ENCODE peak calls at places on chromosomes 16 and 17, in four cellular contexts. One of them, this sample, is unnamed. For H3K4me1, the result is how much of the 10 kb centered on the place peaks cover.

GRCh38 chr17:45775148-45775547 is 9.0 kb upstream of the CRHR1 start:
- DNase-seq in body of pancreas: peak
- DNase-seq in CD8-positive, alpha-beta T cell: no peak
- DNase-seq in heart right ventricle: no peak
- DNase-seq in this sample: no peak

GRCh38 chr17:41733348-41734138 is 900 bp downstream of the HAP1 start:
- DNase-seq in CD8-positive, alpha-beta T cell: no peak
- DNase-seq in body of pancreas: no peak
- DNase-seq in heart right ventricle: no peak
- DNase-seq in this sample: no peak

GRCh38 chr17:49528966-49529365 is 33.9 kb downstream of the NGFR start:
- DNase-seq in CD8-positive, alpha-beta T cell: no peak
- DNase-seq in heart right ventricle: no peak
- DNase-seq in body of pancreas: no peak
- DNase-seq in this sample: no peak

GRCh38 chr17:37848690-37849616 is 75.3 kb upstream of the TBC1D3K start:
- DNase-seq in body of pancreas: no peak
- DNase-seq in CD8-positive, alpha-beta T cell: no peak
- DNase-seq in heart right ventricle: no peak
- DNase-seq in this sample: no peak

GRCh38 chr17:13428611-13429042 is 173.1 kb downstream of the HS3ST3A1 start:
- DNase-seq in body of pancreas: no peak
- DNase-seq in CD8-positive, alpha-beta T cell: no peak
- DNase-seq in heart right ventricle: no peak
- DNase-seq in this sample: no peak

GRCh38 chr17:58081641-58082340 is 1.4 kb upstream of the DYNLL2 start:
- DNase-seq in CD8-positive, alpha-beta T cell: no peak
- DNase-seq in body of pancreas: no peak
- DNase-seq in heart right ventricle: no peak
- DNase-seq in this sample: no peak

GRCh38 chr16:49158029-49158642 is 123.5 kb downstream of the CBLN1 start:
- DNase-seq in CD8-positive, alpha-beta T cell: no peak
- DNase-seq in body of pancreas: peak
- DNase-seq in heart right ventricle: peak
- DNase-seq in this sample: no peak

GRCh38 chr16:30652005-30652296 is 1.2 kb downstream of the PRR14 start:
- DNase-seq in heart right ventricle: no peak
- DNase-seq in CD8-positive, alpha-beta T cell: no peak
- DNase-seq in body of pancreas: no peak
- DNase-seq in this sample: no peak

GRCh38 chr17:53039981-53040380 is 782.7 kb upstream of the KIF2B start:
- DNase-seq in heart right ventricle: no peak
- DNase-seq in body of pancreas: no peak
- DNase-seq in CD8-positive, alpha-beta T cell: no peak
- DNase-seq in this sample: no peak

GRCh38 chr17:82922646-82923045 is 82.8 kb upstream of the ZNF750 start:
- DNase-seq in heart right ventricle: no peak
- DNase-seq in CD8-positive, alpha-beta T cell: no peak
- DNase-seq in body of pancreas: peak
- DNase-seq in this sample: no peak

GRCh38 chr16:12661656-12662172 is 142.0 kb downstream of the CPPED1 start:
- DNase-seq in heart right ventricle: peak
- DNase-seq in CD8-positive, alpha-beta T cell: no peak
- DNase-seq in body of pancreas: peak
- DNase-seq in this sample: no peak

GRCh38 chr17:78133971-78134898 is 3.7 kb downstream of the TMC8 start:
- DNase-seq in heart right ventricle: no peak
- DNase-seq in CD8-positive, alpha-beta T cell: peak
- DNase-seq in body of pancreas: peak
- DNase-seq in this sample: no peak

GRCh38 chr16:31519746-31520145 is 8.0 kb upstream of the AHSP start:
- DNase-seq in body of pancreas: no peak
- DNase-seq in heart right ventricle: no peak
- DNase-seq in CD8-positive, alpha-beta T cell: no peak
- DNase-seq in this sample: no peak

GRCh38 chr16:86375841-86376240 is 134.5 kb upstream of the FOXF1 start:
- DNase-seq in body of pancreas: no peak
- DNase-seq in heart right ventricle: no peak
- DNase-seq in CD8-positive, alpha-beta T cell: no peak
- DNase-seq in this sample: no peak

GRCh38 chr17:55089955-55090573 is 121.5 kb downstream of the STXBP4 start:
- DNase-seq in CD8-positive, alpha-beta T cell: no peak
- DNase-seq in heart right ventricle: no peak
- DNase-seq in body of pancreas: no peak
- DNase-seq in this sample: no peak

GRCh38 chr16:87323727-87324410 is 6.7 kb upstream of the C16orf95 start:
- DNase-seq in heart right ventricle: no peak
- DNase-seq in CD8-positive, alpha-beta T cell: no peak
- DNase-seq in body of pancreas: no peak
- DNase-seq in this sample: no peak

GRCh38 chr16:81562174-81562849 is 117.7 kb downstream of the CMIP start:
- DNase-seq in CD8-positive, alpha-beta T cell: no peak
- DNase-seq in heart right ventricle: no peak
- DNase-seq in body of pancreas: peak
- DNase-seq in this sample: no peak

GRCh38 chr16:32116080-32116479 is 137.0 kb upstream of the TP53TG3D start:
- DNase-seq in CD8-positive, alpha-beta T cell: no peak
- DNase-seq in body of pancreas: peak
- DNase-seq in heart right ventricle: no peak
- DNase-seq in this sample: no peak

GRCh38 chr16:71754652-71755051 is 30.2 kb upstream of the PHLPP2 start:
- DNase-seq in heart right ventricle: no peak
- DNase-seq in CD8-positive, alpha-beta T cell: no peak
- DNase-seq in body of pancreas: no peak
- DNase-seq in this sample: no peak

GRCh38 chr17:69141802-69142472 is at the start of gene ABCA6:
- DNase-seq in heart right ventricle: no peak
- DNase-seq in body of pancreas: no peak
- DNase-seq in CD8-positive, alpha-beta T cell: no peak
- DNase-seq in this sample: no peak

GRCh38 chr17:51802544-51802943 is 356.0 kb downstream of the CA10 start:
- DNase-seq in body of pancreas: no peak
- DNase-seq in heart right ventricle: no peak
- DNase-seq in CD8-positive, alpha-beta T cell: no peak
- DNase-seq in this sample: no peak

GRCh38 chr17:43892672-43892975 is 14.7 kb downstream of the MPP2 start:
- DNase-seq in body of pancreas: no peak
- DNase-seq in heart right ventricle: no peak
- DNase-seq in CD8-positive, alpha-beta T cell: no peak
- DNase-seq in this sample: no peak

GRCh38 chr17:27408891-27409290 is 47.4 kb upstream of the KSR1 start:
- DNase-seq in body of pancreas: no peak
- DNase-seq in heart right ventricle: no peak
- DNase-seq in CD8-positive, alpha-beta T cell: no peak
- DNase-seq in this sample: no peak

GRCh38 chr17:47279062-47279801 is 25.6 kb downstream of the ITGB3 start:
- DNase-seq in body of pancreas: peak
- DNase-seq in heart right ventricle: peak
- DNase-seq in CD8-positive, alpha-beta T cell: no peak
- DNase-seq in this sample: no peak

GRCh38 chr17:8386841-8387240 is 3.8 kb upstream of the RPL26 start:
- DNase-seq in body of pancreas: no peak
- DNase-seq in CD8-positive, alpha-beta T cell: no peak
- DNase-seq in heart right ventricle: no peak
- DNase-seq in this sample: no peak

GRCh38 chr17:70636517-70637133 is 467.3 kb downstream of the KCNJ2 start:
- DNase-seq in CD8-positive, alpha-beta T cell: no peak
- DNase-seq in heart right ventricle: peak
- DNase-seq in body of pancreas: peak
- DNase-seq in this sample: no peak

GRCh38 chr17:42459256-42459982 is 741 bp downstream of the ATP6V0A1 start:
- DNase-seq in heart right ventricle: peak
- DNase-seq in CD8-positive, alpha-beta T cell: no peak
- DNase-seq in body of pancreas: peak
- DNase-seq in this sample: no peak

GRCh38 chr17:70780031-70780430 is 610.7 kb downstream of the KCNJ2 start:
- DNase-seq in body of pancreas: no peak
- DNase-seq in heart right ventricle: no peak
- DNase-seq in CD8-positive, alpha-beta T cell: no peak
- DNase-seq in this sample: no peak

GRCh38 chr16:51119576-51120288 is 31.3 kb downstream of the SALL1 start:
- DNase-seq in body of pancreas: no peak
- DNase-seq in CD8-positive, alpha-beta T cell: no peak
- DNase-seq in heart right ventricle: no peak
- DNase-seq in this sample: no peak

GRCh38 chr16:51124896-51125295 is 26.2 kb downstream of the SALL1 start:
- DNase-seq in CD8-positive, alpha-beta T cell: no peak
- DNase-seq in heart right ventricle: no peak
- DNase-seq in body of pancreas: no peak
- DNase-seq in this sample: no peak

GRCh38 chr16:51120289-51121008 is 30.6 kb downstream of the SALL1 start:
- DNase-seq in heart right ventricle: no peak
- DNase-seq in body of pancreas: no peak
- DNase-seq in CD8-positive, alpha-beta T cell: no peak
- DNase-seq in this sample: no peak

GRCh38 chr16:51121850-51122249 is 29.2 kb downstream of the SALL1 start:
- DNase-seq in CD8-positive, alpha-beta T cell: no peak
- DNase-seq in heart right ventricle: no peak
- DNase-seq in body of pancreas: no peak
- DNase-seq in this sample: no peak

DNA sequence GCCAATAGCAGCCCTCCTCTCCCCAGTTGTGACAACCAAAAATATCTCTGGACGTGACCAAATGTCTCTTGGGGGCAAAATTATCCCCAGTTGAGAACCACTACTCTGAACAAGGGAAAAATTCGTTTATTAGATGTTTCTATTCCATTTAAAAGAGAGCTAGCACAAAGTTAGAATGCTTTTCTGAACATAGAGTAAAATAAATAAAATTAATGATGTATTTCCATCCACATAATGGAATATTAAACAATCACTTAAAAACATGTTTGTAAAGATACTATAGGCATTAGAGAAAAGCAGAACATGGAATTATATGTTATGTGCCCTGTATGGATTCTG is 30.1 kb downstream of the SALL1 start:
- DNase-seq in body of pancreas: no peak
- DNase-seq in heart right ventricle: no peak
- DNase-seq in CD8-positive, alpha-beta T cell: no peak
- DNase-seq in this sample: no peak
- H3K4me1 ChIP-seq in body of pancreas: under half
- H3K4me1 ChIP-seq in heart right ventricle: under half
- H3K4me1 ChIP-seq in CD8-positive, alpha-beta T cell: under half
- H3K4me1 ChIP-seq in this sample: under half

GRCh38 chr17:17109231-17109630 is 67.0 kb downstream of the MPRIP start:
- DNase-seq in CD8-positive, alpha-beta T cell: no peak
- DNase-seq in heart right ventricle: no peak
- DNase-seq in body of pancreas: peak
- DNase-seq in this sample: no peak
- TF ChIP-seq CTCF in CD8-positive, alpha-beta T cell: no peak
- TF ChIP-seq CTCF in heart right ventricle: peak
- TF ChIP-seq CTCF in body of pancreas: peak
- TF ChIP-seq CTCF in this sample: no peak

GRCh38 chr17:2878751-2879254 is 82.6 kb downstream of the RAP1GAP2 start:
- DNase-seq in CD8-positive, alpha-beta T cell: no peak
- DNase-seq in heart right ventricle: no peak
- DNase-seq in body of pancreas: no peak
- DNase-seq in this sample: no peak

GRCh38 chr17:2885751-2886150 is 89.5 kb downstream of the RAP1GAP2 start:
- DNase-seq in CD8-positive, alpha-beta T cell: no peak
- DNase-seq in body of pancreas: no peak
- DNase-seq in heart right ventricle: no peak
- DNase-seq in this sample: no peak

GRCh38 chr17:2880050-2880449 is 83.8 kb downstream of the RAP1GAP2 start:
- DNase-seq in CD8-positive, alpha-beta T cell: no peak
- DNase-seq in heart right ventricle: no peak
- DNase-seq in body of pancreas: no peak
- DNase-seq in this sample: no peak

GRCh38 chr17:2883544-2884203 is 87.4 kb downstream of the RAP1GAP2 start:
- DNase-seq in body of pancreas: peak
- DNase-seq in CD8-positive, alpha-beta T cell: no peak
- DNase-seq in heart right ventricle: peak
- DNase-seq in this sample: no peak

DNA sequence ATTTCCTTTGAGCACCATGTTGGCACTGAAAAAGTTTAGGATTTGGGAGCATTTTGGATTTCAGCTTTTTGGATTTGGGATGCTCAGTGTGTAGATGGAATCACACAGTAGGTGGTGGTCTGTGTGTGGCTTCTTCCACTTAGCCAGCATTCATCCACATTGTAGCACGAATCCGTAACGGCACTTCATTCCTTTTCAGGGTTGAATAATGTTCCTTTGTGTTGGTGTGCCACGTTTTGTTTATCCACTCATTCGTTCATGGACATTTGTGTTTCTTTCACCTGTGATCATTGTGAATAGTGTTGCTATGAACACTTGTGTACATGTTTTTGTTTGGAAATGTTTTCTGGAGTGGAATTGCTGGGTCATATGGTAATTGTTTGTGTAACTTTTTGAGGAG is 85.1 kb downstream of the RAP1GAP2 start:
- DNase-seq in body of pancreas: no peak
- DNase-seq in heart right ventricle: no peak
- DNase-seq in CD8-positive, alpha-beta T cell: no peak
- DNase-seq in this sample: no peak
- H3K4me1 ChIP-seq in body of pancreas: under half
- H3K4me1 ChIP-seq in heart right ventricle: under half
- H3K4me1 ChIP-seq in CD8-positive, alpha-beta T cell: under half
- H3K4me1 ChIP-seq in this sample: under half

GRCh38 chr16:66242672-66243071 is 123.8 kb upstream of the CDH5 start:
- DNase-seq in CD8-positive, alpha-beta T cell: no peak
- DNase-seq in heart right ventricle: no peak
- DNase-seq in body of pancreas: no peak
- DNase-seq in this sample: no peak

GRCh38 chr16:66251406-66252160 is 114.9 kb upstream of the CDH5 start:
- DNase-seq in CD8-positive, alpha-beta T cell: no peak
- DNase-seq in body of pancreas: no peak
- DNase-seq in heart right ventricle: no peak
- DNase-seq in this sample: no peak

GRCh38 chr16:66250686-66251405 is 115.6 kb upstream of the CDH5 start:
- DNase-seq in body of pancreas: peak
- DNase-seq in CD8-positive, alpha-beta T cell: no peak
- DNase-seq in heart right ventricle: peak
- DNase-seq in this sample: no peak

GRCh38 chr16:66247516-66248089 is 118.9 kb upstream of the CDH5 start:
- DNase-seq in body of pancreas: no peak
- DNase-seq in heart right ventricle: no peak
- DNase-seq in CD8-positive, alpha-beta T cell: no peak
- DNase-seq in this sample: no peak

GRCh38 chr16:66248096-66248495 is 118.4 kb upstream of the CDH5 start:
- DNase-seq in CD8-positive, alpha-beta T cell: no peak
- DNase-seq in body of pancreas: peak
- DNase-seq in heart right ventricle: peak
- DNase-seq in this sample: no peak
- TF ChIP-seq CTCF in CD8-positive, alpha-beta T cell: no peak
- TF ChIP-seq CTCF in body of pancreas: no peak
- TF ChIP-seq CTCF in heart right ventricle: no peak
- TF ChIP-seq CTCF in this sample: no peak

This sample was measured in esophagus squamous epithelium.